ENCODE peak calls at places on chromosomes 3 and 15, in five cellular contexts. S is stimulated activated CD8-positive, alpha-beta memory T cell treated with anti-CD3 and anti-CD28 coated beads, Interleukin-7, amount 100 ng/mL, for 1 hour; V is activated naive CD4-positive, alpha-beta T cell; W is activated CD4-positive, alpha-beta memory T cell treated with anti-CD3 and anti-CD28 coated beads, Interleukin-2, amount 10 ng/mL, durations not matched to agents 7 days and 5 days; O is neuronal stem cell. C is an unnamed sample.
A peak's percentile ranks its signal among the peaks of the same experiment; 100 is the strongest.

GRCh38 chr3:181757694-181758306 is 46.1 kb downstream of the SOX2 start:
- DNase-seq in V (no peak), S (no peak), W (no peak), O (peak; percentile 57), C (no peak)

GRCh38 chr15:88701561-88702095 is 62.8 kb downstream of the ISG20 start:
- DNase-seq in W (peak; percentile 47), S (peak; percentile 4), V (no peak), O (no peak), C (no peak)

GRCh38 chr15:60973637-60974415 is 255.3 kb downstream of the RORA start:
- DNase-seq in W (no peak), O (peak; percentile 23), V (no peak), S (no peak), C (no peak)

GRCh38 chr15:71469393-71469792 is 341.0 kb upstream of the NR2E3 start:
- DNase-seq in S (no peak), W (no peak), V (no peak), O (no peak), C (no peak)

GRCh38 chr15:39511915-39512260 is 69.0 kb upstream of the THBS1 start:
- DNase-seq in W (no peak), S (no peak), O (no peak), V (no peak), C (no peak)

GRCh38 chr15:71011503-71012155 is 103.6 kb upstream of the THSD4 start:
- DNase-seq in W (no peak), O (peak; percentile 14), V (no peak), S (no peak), C (no peak)

GRCh38 chr3:4888913-4889846 is 90.1 kb upstream of the BHLHE40 start:
- DNase-seq in V (no peak), W (peak; percentile 52), O (no peak), S (no peak), C (no peak)

GRCh38 chr3:167198949-167199348 is 181.1 kb downstream of the ZBBX start:
- DNase-seq in V (no peak), O (no peak), S (no peak), W (no peak), C (no peak)

GRCh38 chr15:96585634-96586386 is 255.3 kb downstream of the NR2F2 start:
- DNase-seq in V (no peak), W (no peak), O (no peak), S (no peak), C (no peak)

GRCh38 chr3:72625616-72626337 is 222.5 kb downstream of the SHQ1 start:
- DNase-seq in W (no peak), S (no peak), V (no peak), O (no peak), C (no peak)

GRCh38 chr15:90151989-90152645 is 49.0 kb upstream of the SEMA4B start:
- DNase-seq in W (no peak), V (no peak), O (no peak), S (no peak), C (no peak)

GRCh38 chr3:6862880-6863195 is 1.9 kb downstream of the GRM7 start:
- DNase-seq in O (peak; percentile 20), S (no peak), W (no peak), V (no peak), C (no peak)

GRCh38 chr3:145519598-145520078 is 641.3 kb downstream of the PLOD2 start:
- DNase-seq in W (no peak), V (no peak), S (no peak), O (no peak), C (no peak)

GRCh38 chr3:188573286-188573928 is 419.4 kb downstream of the LPP start:
- DNase-seq in O (no peak), S (no peak), V (no peak), W (no peak), C (no peak)

GRCh38 chr3:172699070-172699469 is 11.8 kb downstream of the NCEH1 start:
- DNase-seq in S (no peak), O (no peak), V (no peak), W (no peak), C (no peak)

GRCh38 chr15:90774731-90775521 is 57.8 kb downstream of the BLM start:
- DNase-seq in O (no peak), V (no peak), S (no peak), W (no peak), C (no peak)

GRCh38 chr15:69591905-69592508 is 139.4 kb downstream of the RPLP1 start:
- DNase-seq in W (no peak), O (no peak), V (no peak), S (no peak), C (no peak)

GRCh38 chr3:98733778-98734281 is 29.3 kb upstream of the ST3GAL6 start:
- DNase-seq in O (peak; percentile 8), W (no peak), V (no peak), S (no peak), C (no peak)

GRCh38 chr15:30924353-30924752 is 20.6 kb downstream of the FAN1 start:
- DNase-seq in O (no peak), W (no peak), V (no peak), S (no peak), C (no peak)

GRCh38 chr15:67189326-67190051 is 65.0 kb downstream of the AAGAB start:
- DNase-seq in O (no peak), V (no peak), S (no peak), W (peak; percentile 14), C (peak; percentile 88)

GRCh38 chr15:62853833-62854210 is 188.7 kb upstream of the TPM1 start:
- DNase-seq in W (no peak), S (no peak), O (no peak), V (no peak), C (no peak)

GRCh38 chr15:69082041-69082502 is 67.6 kb downstream of the NOX5 start:
- DNase-seq in S (no peak), O (no peak), W (no peak), V (no peak), C (no peak)

GRCh38 chr15:84992157-84992940 is 10.7 kb downstream of the PDE8A start:
- DNase-seq in V (no peak), O (no peak), S (no peak), W (peak; percentile 42), C (no peak)

GRCh38 chr15:38588672-38589071 is 24.1 kb upstream of the RASGRP1 start:
- DNase-seq in O (no peak), V (no peak), S (no peak), W (no peak), C (no peak)

GRCh38 chr15:63501256-63502089 is 2.9 kb upstream of the USP3 start:
- DNase-seq in O (no peak), V (no peak), W (peak; percentile 48), S (no peak), C (peak; percentile 92)

GRCh38 chr15:56608140-56608778 is 125.0 kb downstream of the ZNF280D start:
- DNase-seq in W (no peak), V (no peak), O (no peak), S (no peak), C (no peak)

C was measured in suprapubic skin.